ENCODE peak calls at places on chromosomes 6 and 20, in five cellular contexts. One of them, this sample, is unnamed.

GRCh38 chr6:141580121-141580520 is 552.6 kb upstream of the GJE1 start:
- DNase-seq in HTR-8/SVneo: no peak
- DNase-seq in SHP77 treated with DMSO at 0.1 percent for 48 hours: no peak
- DNase-seq in mesendoderm: no peak
- DNase-seq in stimulated activated CD8-positive, alpha-beta memory T cell treated with anti-CD3 and anti-CD28 coated beads, Interleukin-4, amount 100 ng/mL, for 24 hours: no peak
- DNase-seq in this sample: no peak

GRCh38 chr6:89082439-89082838 is 1.9 kb downstream of the PNRC1 start:
- DNase-seq in stimulated activated CD8-positive, alpha-beta memory T cell treated with anti-CD3 and anti-CD28 coated beads, Interleukin-4, amount 100 ng/mL, for 24 hours: no peak
- DNase-seq in mesendoderm: peak
- DNase-seq in HTR-8/SVneo: no peak
- DNase-seq in SHP77 treated with DMSO at 0.1 percent for 48 hours: no peak
- DNase-seq in this sample: no peak

GRCh38 chr6:117653949-117654348 is 21.3 kb upstream of the NUS1 start:
- DNase-seq in SHP77 treated with DMSO at 0.1 percent for 48 hours: no peak
- DNase-seq in stimulated activated CD8-positive, alpha-beta memory T cell treated with anti-CD3 and anti-CD28 coated beads, Interleukin-4, amount 100 ng/mL, for 24 hours: no peak
- DNase-seq in mesendoderm: no peak
- DNase-seq in HTR-8/SVneo: no peak
- DNase-seq in this sample: no peak

GRCh38 chr6:89251976-89252375 is 34.8 kb upstream of the GABRR1 start:
- DNase-seq in stimulated activated CD8-positive, alpha-beta memory T cell treated with anti-CD3 and anti-CD28 coated beads, Interleukin-4, amount 100 ng/mL, for 24 hours: no peak
- DNase-seq in mesendoderm: no peak
- DNase-seq in HTR-8/SVneo: no peak
- DNase-seq in SHP77 treated with DMSO at 0.1 percent for 48 hours: no peak
- DNase-seq in this sample: no peak

GRCh38 chr20:45595235-45595634 is 16.2 kb upstream of the WFDC8 start:
- DNase-seq in stimulated activated CD8-positive, alpha-beta memory T cell treated with anti-CD3 and anti-CD28 coated beads, Interleukin-4, amount 100 ng/mL, for 24 hours: no peak
- DNase-seq in SHP77 treated with DMSO at 0.1 percent for 48 hours: no peak
- DNase-seq in HTR-8/SVneo: no peak
- DNase-seq in mesendoderm: no peak
- DNase-seq in this sample: no peak

GRCh38 chr20:44914924-44915323 is 5.1 kb downstream of the PABPC1L start:
- DNase-seq in SHP77 treated with DMSO at 0.1 percent for 48 hours: no peak
- DNase-seq in stimulated activated CD8-positive, alpha-beta memory T cell treated with anti-CD3 and anti-CD28 coated beads, Interleukin-4, amount 100 ng/mL, for 24 hours: no peak
- DNase-seq in mesendoderm: no peak
- DNase-seq in HTR-8/SVneo: no peak
- DNase-seq in this sample: no peak

GRCh38 chr20:51767867-51768758 is at the start of gene ATP9A:
- DNase-seq in stimulated activated CD8-positive, alpha-beta memory T cell treated with anti-CD3 and anti-CD28 coated beads, Interleukin-4, amount 100 ng/mL, for 24 hours: no peak
- DNase-seq in SHP77 treated with DMSO at 0.1 percent for 48 hours: no peak
- DNase-seq in HTR-8/SVneo: peak
- DNase-seq in mesendoderm: peak
- DNase-seq in this sample: no peak

GRCh38 chr6:45640081-45640491 is 262.4 kb upstream of the SUPT3H start:
- DNase-seq in stimulated activated CD8-positive, alpha-beta memory T cell treated with anti-CD3 and anti-CD28 coated beads, Interleukin-4, amount 100 ng/mL, for 24 hours: no peak
- DNase-seq in SHP77 treated with DMSO at 0.1 percent for 48 hours: no peak
- DNase-seq in HTR-8/SVneo: no peak
- DNase-seq in mesendoderm: no peak
- DNase-seq in this sample: no peak

GRCh38 chr20:53918949-53919361 is 151.4 kb downstream of the BCAS1 start:
- DNase-seq in HTR-8/SVneo: no peak
- DNase-seq in stimulated activated CD8-positive, alpha-beta memory T cell treated with anti-CD3 and anti-CD28 coated beads, Interleukin-4, amount 100 ng/mL, for 24 hours: no peak
- DNase-seq in SHP77 treated with DMSO at 0.1 percent for 48 hours: no peak
- DNase-seq in mesendoderm: peak
- DNase-seq in this sample: no peak